ENCODE peak calls at places on chromosome 5, in four cellular contexts. P, I, D and K are unnamed samples.

GRCh38 chr5:132417889-132418432 is 48.5 kb downstream of the SLC22A5 start:
- DNase-seq in D (no peak), P (no peak), I (no peak), K (no peak)

GRCh38 chr5:99646011-99646647 is 717.3 kb upstream of the CHD1 start:
- DNase-seq in D (no peak), I (no peak), P (no peak), K (no peak)

GRCh38 chr5:40556811-40557210 is 122.9 kb upstream of the PTGER4 start:
- DNase-seq in P (no peak), I (no peak), D (no peak), K (no peak)

GRCh38 chr5:170773031-170773985 is 10.2 kb upstream of the GABRP start:
- DNase-seq in I (no peak), D (no peak), P (no peak), K (no peak)

GRCh38 chr5:130286971-130287370 is 382.7 kb downstream of the CHSY3 start:
- DNase-seq in P (no peak), D (no peak), I (no peak), K (no peak)

GRCh38 chr5:44441460-44441859 is 52.2 kb upstream of the FGF10 start:
- DNase-seq in D (no peak), I (no peak), P (no peak), K (no peak)

GRCh38 chr5:40649493-40650030 is 30.2 kb upstream of the PTGER4 start:
- DNase-seq in D (no peak), P (no peak), I (no peak), K (no peak)

GRCh38 chr5:152404494-152404893 is 585 bp downstream of the NMUR2 start:
- DNase-seq in I (no peak), D (no peak), P (no peak), K (no peak)

GRCh38 chr5:36722913-36723312 is 116.5 kb downstream of the SLC1A3 start:
- DNase-seq in I (no peak), P (no peak), D (no peak), K (no peak)

GRCh38 chr5:176440932-176441706 is 7.1 kb upstream of the FAF2 start:
- DNase-seq in I (no peak), P (no peak), D (no peak), K (no peak)

GRCh38 chr5:370959-371810 is 49.7 kb downstream of the AHRR start:
- DNase-seq in P (peak), I (peak), D (no peak), K (no peak)

GRCh38 chr5:69166686-69167487 is at the start of gene CCNB1:
- DNase-seq in P (peak), I (peak), D (peak), K (peak)
- TF ChIP-seq POLR2A in P (peak), I (no peak), D (peak), K (peak)

GRCh38 chr5:135172718-135173117 is 138.7 kb upstream of the PITX1 start:
- DNase-seq in I (no peak), D (no peak), P (no peak), K (no peak)
- TF ChIP-seq POLR2A in I (no peak), D (no peak), P (no peak), K (no peak)

DNA sequence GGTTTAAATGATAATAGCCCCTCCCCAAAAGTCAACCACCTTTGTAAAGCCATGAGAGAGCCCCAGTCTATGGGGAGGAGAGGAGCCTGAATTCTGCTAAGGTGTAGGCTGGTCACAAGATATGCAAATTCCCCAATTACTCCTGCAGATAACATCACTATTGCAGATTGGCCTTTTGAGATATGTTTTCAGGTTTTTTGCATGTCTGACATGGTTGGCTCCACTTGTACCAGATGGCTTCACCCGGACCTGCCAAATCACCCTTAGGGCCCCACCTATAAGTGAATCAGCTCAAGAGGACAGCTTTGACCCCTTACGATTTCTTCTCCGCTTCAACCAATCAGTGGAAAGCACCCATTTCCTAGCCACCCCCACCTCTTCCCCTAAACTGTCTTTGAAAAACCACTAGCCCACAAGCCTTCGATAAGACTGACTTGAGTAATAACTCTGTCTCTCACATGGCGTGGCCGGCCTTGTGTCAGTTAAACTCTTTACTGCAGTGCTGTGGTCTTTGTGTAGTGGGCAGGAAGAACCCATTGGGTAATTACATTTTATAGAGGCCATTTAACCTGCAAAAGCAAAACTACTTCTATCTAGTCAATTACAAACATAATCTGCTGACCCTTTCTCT is 69.7 kb downstream of the PRLR start:
- DNase-seq in P (no peak), D (no peak), I (no peak), K (no peak)
- TF ChIP-seq POLR2A in P (no peak), D (no peak), I (no peak), K (no peak)

GRCh38 chr5:138213161-138214029 is at the start of gene CDC23:
- DNase-seq in D (peak), P (peak), I (peak), K (peak)
- TF ChIP-seq POLR2A in D (peak), P (peak), I (peak), K (peak)

GRCh38 chr5:65475336-65475735 is 6.4 kb downstream of the ADAMTS6 start:
- DNase-seq in D (no peak), P (no peak), I (no peak), K (no peak)
- TF ChIP-seq POLR2A in D (no peak), P (no peak), I (no peak), K (no peak)

GRCh38 chr5:172801184-172801671 is 30.2 kb upstream of the DUSP1 start:
- DNase-seq in I (no peak), P (no peak), D (peak), K (no peak)
- TF ChIP-seq POLR2A in I (no peak), P (no peak), D (no peak), K (no peak)

GRCh38 chr5:172837640-172838039 is 3.6 kb downstream of the ERGIC1 start:
- DNase-seq in P (peak), D (no peak), I (peak), K (no peak)
- TF ChIP-seq POLR2A in P (peak), D (no peak), I (peak), K (no peak)

GRCh38 chr5:10259916-10260315 is 9.8 kb downstream of the CCT5 start:
- DNase-seq in I (peak), P (no peak), D (no peak), K (no peak)
- TF ChIP-seq POLR2A in I (no peak), P (no peak), D (no peak), K (no peak)

GRCh38 chr5:96572864-96573512 is 89.2 kb upstream of the CAST start:
- DNase-seq in D (peak), P (no peak), I (no peak), K (no peak)
- TF ChIP-seq POLR2A in D (no peak), P (no peak), I (no peak), K (no peak)

DNA sequence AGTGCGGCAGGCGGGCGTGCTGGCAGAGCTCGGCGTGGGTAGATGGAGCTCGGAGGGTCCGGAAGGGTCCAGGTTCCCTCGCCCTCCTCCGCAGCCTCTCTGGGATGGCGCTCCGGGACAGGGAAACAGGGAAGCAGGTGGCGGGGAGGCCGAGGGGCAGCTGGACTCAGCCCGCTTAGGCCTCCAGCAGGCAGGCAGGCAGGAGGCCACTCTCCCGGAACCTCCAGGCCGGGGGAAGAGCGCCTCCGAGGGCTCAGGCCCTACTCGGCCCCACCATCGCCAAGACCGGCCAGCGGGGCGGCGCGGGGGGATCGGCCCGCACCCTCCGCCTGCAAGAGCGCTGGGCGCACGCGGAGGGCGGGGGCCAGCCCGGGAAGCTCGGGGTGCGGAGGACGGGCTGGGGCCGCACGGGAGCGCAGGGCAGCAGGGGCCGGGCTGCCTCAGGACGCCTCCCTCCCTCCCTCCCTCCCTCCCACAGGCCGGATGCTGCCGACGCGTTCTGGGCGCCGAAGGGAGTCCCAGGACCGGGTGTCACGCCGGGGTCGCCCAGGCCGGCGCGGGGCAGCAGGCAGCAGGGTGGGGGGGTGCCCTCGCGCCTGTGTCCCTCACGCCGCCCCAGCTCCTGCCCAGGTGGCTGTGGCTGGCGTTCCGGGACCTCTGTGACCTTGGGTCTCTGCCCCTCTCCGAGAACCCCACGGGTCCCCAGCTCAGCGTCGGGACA is 977 bp downstream of the MGAT4B start:
- DNase-seq in P (peak), I (peak), D (no peak), K (peak)
- TF ChIP-seq POLR2A in P (peak), I (no peak), D (peak), K (no peak)